ENCODE peak calls at places on chromosomes 1 and 21, in five cellular contexts. J is tibial artery, B is neural progenitor cell, F is cardiac muscle cell, P is HFF-Myc. S is an unnamed sample.
A peak's percentile ranks its signal among the peaks of the same experiment; 100 is the strongest.

GRCh38 chr1:172326171-172326570 is 94.3 kb upstream of the C1orf105 start:
- DNase-seq in B (no peak), F (no peak), P (no peak), J (no peak), S (no peak)

GRCh38 chr1:1356796-1357401 is 1.5 kb downstream of the MXRA8 start:
- DNase-seq in F (no peak), J (no peak), P (no peak), B (peak; percentile 68), S (no peak)

GRCh38 chr1:54167422-54168139 is 14.8 kb upstream of the CDCP2 start:
- DNase-seq in B (no peak), F (no peak), J (no peak), P (peak; percentile 12), S (no peak)

GRCh38 chr1:162939035-162939434 is 78.1 kb upstream of the CCDC190 start:
- DNase-seq in P (no peak), J (no peak), F (no peak), B (no peak), S (no peak)

GRCh38 chr1:86774305-86775304 is 70.2 kb downstream of the SH3GLB1 start:
- DNase-seq in B (peak; percentile 16), J (peak; percentile 77), F (peak; percentile 58), P (peak; percentile 70), S (no peak)

GRCh38 chr1:85297855-85298629 is 21.6 kb upstream of the BCL10 start:
- DNase-seq in P (peak; percentile 100), F (no peak), B (no peak), J (no peak), S (no peak)

GRCh38 chr1:43979528-43980254 is 681 bp downstream of the B4GALT2 start:
- DNase-seq in J (peak; percentile 74), F (peak; percentile 36), B (peak; percentile 52), P (no peak), S (no peak)

GRCh38 chr1:177646757-177647730 is 322.8 kb downstream of the SEC16B start:
- DNase-seq in B (no peak), P (no peak), F (no peak), J (no peak), S (no peak)

GRCh38 chr1:165629848-165630628 is 996 bp upstream of the MGST3 start:
- DNase-seq in F (no peak), J (no peak), P (no peak), B (peak; percentile 67), S (no peak)

GRCh38 chr1:28604962-28605361 is 12.9 kb downstream of the RAB42 start:
- DNase-seq in F (no peak), P (no peak), B (no peak), J (no peak), S (no peak)

GRCh38 chr1:91166106-91166712 is 144.4 kb upstream of the ZNF644 start:
- DNase-seq in J (no peak), B (peak; percentile 87), F (peak; percentile 72), P (no peak), S (peak; percentile 51)

GRCh38 chr1:94385354-94385947 is 32.7 kb upstream of the ABCD3 start:
- DNase-seq in B (no peak), P (no peak), F (no peak), J (no peak), S (no peak)

GRCh38 chr1:115879977-115880376 is 39.1 kb upstream of the NHLH2 start:
- DNase-seq in F (no peak), B (peak; percentile 45), P (no peak), J (no peak), S (no peak)

GRCh38 chr1:77220687-77221463 is 1.6 kb upstream of the PIGK start:
- DNase-seq in F (no peak), J (no peak), B (no peak), P (no peak), S (no peak)

GRCh38 chr1:28037946-28038345 is 50.5 kb downstream of the EYA3 start:
- DNase-seq in F (no peak), J (no peak), B (no peak), P (no peak), S (no peak)

GRCh38 chr1:67545364-67545763 is 115.2 kb upstream of the SERBP1 start:
- DNase-seq in J (no peak), P (no peak), B (no peak), F (no peak), S (no peak)

GRCh38 chr1:167860231-167860923 is 53.6 kb downstream of the ADCY10 start:
- DNase-seq in P (no peak), F (no peak), J (no peak), B (no peak), S (no peak)

GRCh38 chr1:203223012-203223775 is 6.3 kb downstream of the CHIT1 start:
- DNase-seq in P (no peak), B (no peak), J (no peak), F (no peak), S (no peak)

GRCh38 chr1:47231314-47232186 is 475 bp downstream of the TAL1 start:
- DNase-seq in F (peak; percentile 44), P (no peak), J (no peak), B (peak; percentile 66), S (peak; percentile 14)

GRCh38 chr1:77706321-77706720 is 23.9 kb upstream of the ZZZ3 start:
- DNase-seq in B (no peak), P (no peak), F (no peak), J (no peak), S (no peak)

GRCh38 chr21:45973475-45974072 is 8.0 kb upstream of the COL6A1 start:
- DNase-seq in J (peak; percentile 91), F (peak; percentile 88), B (peak; percentile 85), P (no peak), S (peak; percentile 62)
- H3K4me3 ChIP-seq in J (peak overlapping the region; percentile 48), F (peak overlapping the region; percentile 34), B (peak overlapping the region; percentile 44), P (peak overlapping the region; percentile 44), S (peak overlapping the region; percentile 82)

GRCh38 chr1:71228727-71229371 is 148.0 kb upstream of the ZRANB2 start:
- DNase-seq in P (no peak), J (no peak), F (peak; percentile 34), B (peak; percentile 10), S (no peak)
- H3K4me3 ChIP-seq in P (no peak overlapping the region), J (no peak overlapping the region), F (no peak overlapping the region), B (no peak overlapping the region), S (no peak overlapping the region)

GRCh38 chr21:37136261-37136660 is 63.2 kb downstream of the TTC3 start:
- DNase-seq in J (no peak), P (no peak), F (no peak), B (no peak), S (no peak)

GRCh38 chr21:37128069-37128468 is 55.0 kb downstream of the TTC3 start:
- DNase-seq in F (no peak), J (no peak), B (no peak), P (no peak), S (no peak)

GRCh38 chr21:37130971-37131370 is 57.9 kb downstream of the TTC3 start:
- DNase-seq in J (no peak), F (no peak), P (no peak), B (no peak), S (no peak)
- H3K4me3 ChIP-seq in J (no peak overlapping the region), F (no peak overlapping the region), P (no peak overlapping the region), B (no peak overlapping the region), S (no peak overlapping the region)

DNA sequence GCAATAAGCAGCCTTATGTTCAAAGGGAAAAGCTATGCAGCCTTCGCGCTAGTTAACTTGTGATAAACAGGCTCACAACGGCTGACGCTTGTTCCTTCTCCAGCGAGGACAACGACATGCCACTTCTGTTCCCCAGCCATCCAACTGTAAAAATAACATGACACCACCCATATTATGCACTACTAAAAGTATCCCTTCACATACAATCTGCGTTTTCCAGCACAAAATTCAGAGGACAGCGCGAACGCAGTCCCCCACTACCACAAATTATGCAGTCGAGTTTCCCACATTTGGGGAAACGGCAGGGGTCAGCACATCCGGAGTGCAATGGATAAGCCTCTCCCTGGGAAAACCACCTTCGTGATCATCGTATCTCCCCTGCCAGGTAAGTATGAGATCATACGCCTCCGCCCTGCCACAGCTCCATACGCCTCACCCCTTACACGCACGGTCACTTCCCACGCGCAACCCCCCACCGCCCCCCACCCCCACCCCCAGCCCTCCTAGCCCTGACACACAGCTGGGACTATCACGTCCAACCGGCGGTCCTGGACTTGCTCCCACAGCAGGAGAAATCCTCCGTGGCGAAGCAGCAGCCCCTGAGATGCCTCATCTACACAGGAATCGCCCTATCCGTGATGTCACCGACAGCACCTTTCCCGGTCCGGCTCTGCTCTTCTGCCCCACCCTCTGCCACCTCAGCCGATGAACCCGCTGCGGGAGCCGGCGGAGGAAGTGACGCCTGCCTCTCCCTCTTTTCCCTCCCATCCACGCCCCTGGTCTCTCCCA is 120.8 kb downstream of the PPIAL4G start:
- DNase-seq in P (no peak), B (peak; percentile 50), F (peak; percentile 31), J (no peak), S (no peak)
- H3K4me3 ChIP-seq in P (no peak overlapping the region), B (peak overlapping the region; percentile 41), F (peak overlapping the region; percentile 12), J (no peak overlapping the region), S (no peak overlapping the region)

GRCh38 chr21:45441431-45442255 is 36.7 kb downstream of the COL18A1 start:
- DNase-seq in J (no peak), B (no peak), F (no peak), P (no peak), S (no peak)

GRCh38 chr21:45439901-45440461 is 35.0 kb downstream of the COL18A1 start:
- DNase-seq in F (no peak), B (no peak), P (no peak), J (no peak), S (no peak)

GRCh38 chr21:45438391-45439145 is 33.6 kb downstream of the COL18A1 start:
- DNase-seq in P (no peak), F (no peak), J (no peak), B (no peak), S (no peak)

GRCh38 chr21:45440736-45441350 is 35.9 kb downstream of the COL18A1 start:
- DNase-seq in P (no peak), B (no peak), F (no peak), J (no peak), S (no peak)

DNA sequence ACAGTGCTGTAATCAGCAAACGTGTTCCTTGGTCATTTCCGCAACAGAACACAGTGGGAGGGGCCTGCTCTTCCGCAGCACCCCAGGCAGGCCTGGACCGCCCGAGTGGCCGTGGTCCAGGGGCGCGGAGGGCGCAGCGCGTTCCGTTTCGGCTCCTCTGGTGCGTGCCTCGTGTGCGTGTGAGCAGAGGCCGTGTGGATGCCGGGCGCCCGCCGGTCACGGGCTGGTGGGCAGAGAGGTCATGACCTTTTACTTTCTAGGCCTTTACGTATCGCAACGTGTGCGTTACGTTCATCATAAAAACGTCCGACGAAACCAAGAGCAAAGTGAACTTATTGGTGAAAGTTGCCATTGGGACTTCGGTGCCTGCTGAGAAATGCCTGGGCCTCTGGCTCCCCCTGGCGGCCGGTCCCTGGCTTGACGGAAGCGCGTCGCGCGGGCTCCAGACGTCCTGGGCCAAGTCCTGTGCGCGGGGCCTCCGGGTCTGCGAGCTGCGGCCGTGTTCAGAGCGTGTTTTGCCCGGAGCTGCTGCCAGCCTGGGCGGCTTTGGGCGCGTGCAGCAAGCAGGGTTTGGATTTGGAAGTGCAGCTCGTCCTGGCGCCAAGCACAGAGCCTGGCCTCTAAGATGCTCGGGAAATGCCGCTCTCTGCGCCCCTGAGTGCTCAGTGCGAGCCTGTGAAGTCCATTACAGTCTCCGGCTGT is 34.4 kb downstream of the COL18A1 start:
- DNase-seq in B (peak; percentile 84), P (peak; percentile 86), F (peak; percentile 82), J (peak; percentile 91), S (peak; percentile 24)
- H3K4me3 ChIP-seq in B (no peak overlapping the region), P (no peak overlapping the region), F (no peak overlapping the region), J (peak overlapping the region; percentile 24), S (no peak overlapping the region)